ENCODE peak calls at places on chromosomes 2 and 18, in ten cellular contexts. S is bronchial epithelial cell; V is AML-193; E is activated effector memory CD4-positive, alpha-beta T cell treated with Interleukin-2 at 50 U/mL for 16 hours; G is HT1080; X is amniotic stem cell; L is GM20000; K is fibroblast of gingiva; O is CD4-positive, CD25-positive, alpha-beta regulatory T cell; F is NAMALWA. Q is an unnamed sample.

GRCh38 chr18:3426074-3426473 is 23.9 kb upstream of the TGIF1 start:
- DNase-seq in S (no peak), V (no peak), E (no peak), G (no peak), X (no peak), L (no peak), K (no peak), O (no peak), F (no peak), Q (no peak)

GRCh38 chr2:137050949-137051348 is 285.6 kb downstream of the THSD7B start:
- DNase-seq in S (peak; percentile 31), V (no peak), E (no peak), G (no peak), X (no peak), L (no peak), K (no peak), O (no peak), F (peak; percentile 27), Q (no peak)

GRCh38 chr2:214127178-214127970 is 283.5 kb upstream of the VWC2L start:
- DNase-seq in S (peak; percentile 87), V (no peak), E (no peak), G (peak; percentile 37), X (no peak), L (no peak), K (peak; percentile 79), O (no peak), F (no peak), Q (no peak)

GRCh38 chr2:40797115-40797514 is 345.2 kb upstream of the SLC8A1 start:
- DNase-seq in S (peak; percentile 52), V (no peak), E (no peak), G (peak; percentile 44), X (peak; percentile 23), L (no peak), K (no peak), O (no peak), F (no peak), Q (no peak)

GRCh38 chr18:69795785-69796184 is 151.9 kb downstream of the CD226 start:
- DNase-seq in S (peak; percentile 1), V (no peak), E (no peak), G (peak; percentile 10), X (no peak), L (no peak), K (peak; percentile 35), O (no peak), F (no peak), Q (no peak)

GRCh38 chr2:189254268-189254883 is 74.8 kb upstream of the COL5A2 start:
- DNase-seq in S (peak; percentile 94), V (no peak), E (no peak), G (no peak), X (peak; percentile 16), L (no peak), K (peak; percentile 95), O (no peak), F (no peak), Q (no peak)

GRCh38 chr2:31207790-31208189 is 9.5 kb downstream of the CAPN14 start:
- DNase-seq in S (peak; percentile 17), V (no peak), E (no peak), G (no peak), X (no peak), L (peak; percentile 25), K (no peak), O (no peak), F (no peak), Q (no peak)

GRCh38 chr2:55025082-55025481 is 25.2 kb downstream of the RTN4 start:
- DNase-seq in S (no peak), V (no peak), E (no peak), G (no peak), X (no peak), L (no peak), K (no peak), O (no peak), F (peak; percentile 75), Q (no peak)

GRCh38 chr2:219416233-219416598 is 2.0 kb upstream of the DES start:
- DNase-seq in S (no peak), V (no peak), E (no peak), G (no peak), X (no peak), L (no peak), K (no peak), O (no peak), F (no peak), Q (no peak)

GRCh38 chr2:457792-458430 is 170.0 kb upstream of the ALKAL2 start:
- DNase-seq in S (no peak), V (no peak), E (no peak), G (peak; percentile 50), X (no peak), L (no peak), K (no peak), O (no peak), F (no peak), Q (no peak)

GRCh38 chr18:46289931-46290330 is 185.7 kb downstream of the HAUS1 start:
- DNase-seq in S (no peak), V (no peak), E (no peak), G (no peak), X (no peak), L (no peak), K (no peak), O (no peak), F (no peak), Q (no peak)

GRCh38 chr2:10412380-10412779 is 35.7 kb downstream of the ODC1 start:
- DNase-seq in S (peak; percentile 71), V (no peak), E (no peak), G (peak; percentile 70), X (no peak), L (peak; percentile 67), K (peak; percentile 25), O (no peak), F (peak; percentile 88), Q (no peak)

GRCh38 chr18:44564922-44565321 is 115.8 kb upstream of the SETBP1 start:
- DNase-seq in S (peak; percentile 70), V (no peak), E (no peak), G (peak; percentile 21), X (no peak), L (no peak), K (peak; percentile 72), O (no peak), F (no peak), Q (no peak)

GRCh38 chr18:9866627-9867453 is 18.9 kb upstream of the TXNDC2 start:
- DNase-seq in S (peak; percentile 49), V (no peak), E (no peak), G (no peak), X (no peak), L (no peak), K (no peak), O (no peak), F (no peak), Q (no peak)

GRCh38 chr2:29082804-29083495 is 8.6 kb upstream of the PCARE start:
- DNase-seq in S (no peak), V (no peak), E (no peak), G (no peak), X (no peak), L (peak; percentile 35), K (no peak), O (no peak), F (no peak), Q (no peak)

GRCh38 chr2:120509991-120510735 is 164.2 kb downstream of the INHBB start:
- DNase-seq in S (no peak), V (no peak), E (no peak), G (no peak), X (no peak), L (no peak), K (no peak), O (no peak), F (no peak), Q (no peak)

GRCh38 chr2:58558866-58559265 is 317.7 kb upstream of the FANCL start:
- DNase-seq in S (no peak), V (no peak), E (no peak), G (no peak), X (no peak), L (no peak), K (no peak), O (no peak), F (no peak), Q (no peak)

GRCh38 chr2:160096414-160096813 is 34.0 kb upstream of the PLA2R1 start:
- DNase-seq in S (peak; percentile 85), V (no peak), E (no peak), G (no peak), X (no peak), L (no peak), K (no peak), O (no peak), F (no peak), Q (no peak)

GRCh38 chr2:237687666-237688065 is 60.3 kb downstream of the LRRFIP1 start:
- DNase-seq in S (peak; percentile 99), V (peak; percentile 96), E (peak; percentile 79), G (peak; percentile 96), X (peak; percentile 97), L (peak; percentile 75), K (peak; percentile 99), O (peak; percentile 81), F (peak; percentile 67), Q (peak; percentile 96)

GRCh38 chr2:49914281-49914680 is 760.0 kb upstream of the FSHR start:
- DNase-seq in S (peak; percentile 87), V (no peak), E (no peak), G (peak; percentile 70), X (no peak), L (no peak), K (no peak), O (no peak), F (no peak), Q (no peak)

GRCh38 chr2:30455339-30455738 is 8.3 kb downstream of the LCLAT1 start:
- DNase-seq in S (no peak), V (no peak), E (no peak), G (no peak), X (no peak), L (no peak), K (no peak), O (no peak), F (no peak), Q (no peak)

GRCh38 chr2:239200646-239201530 is 199.9 kb downstream of the HDAC4 start:
- DNase-seq in S (no peak), V (no peak), E (no peak), G (no peak), X (no peak), L (no peak), K (no peak), O (no peak), F (no peak), Q (no peak)

GRCh38 chr2:28185153-28185552 is 207.5 kb upstream of the FOSL2 start:
- DNase-seq in S (peak; percentile 91), V (no peak), E (no peak), G (no peak), X (no peak), L (no peak), K (no peak), O (no peak), F (no peak), Q (no peak)

GRCh38 chr2:64157792-64158191 is 13.6 kb upstream of the PELI1 start:
- DNase-seq in S (peak; percentile 79), V (no peak), E (no peak), G (no peak), X (no peak), L (no peak), K (peak; percentile 31), O (no peak), F (no peak), Q (no peak)

GRCh38 chr2:1674766-1675397 is 69.4 kb downstream of the PXDN start:
- DNase-seq in S (no peak), V (no peak), E (no peak), G (no peak), X (no peak), L (no peak), K (no peak), O (no peak), F (no peak), Q (no peak)

GRCh38 chr2:219987830-219988229 is 360.4 kb downstream of the SLC4A3 start:
- DNase-seq in S (peak; percentile 99), V (no peak), E (no peak), G (peak; percentile 83), X (no peak), L (no peak), K (peak; percentile 77), O (no peak), F (no peak), Q (no peak)

GRCh38 chr2:9655441-9656269 is 24.9 kb upstream of the YWHAQ start:
- DNase-seq in S (no peak), V (no peak), E (no peak), G (peak; percentile 98), X (peak; percentile 87), L (peak; percentile 47), K (no peak), O (no peak), F (no peak), Q (peak; percentile 63)

GRCh38 chr2:86274918-86275275 is 62.5 kb downstream of the REEP1 start:
- DNase-seq in S (no peak), V (no peak), E (no peak), G (peak; percentile 43), X (no peak), L (peak; percentile 42), K (no peak), O (no peak), F (no peak), Q (no peak)

Q was measured in CD4-positive, alpha-beta memory T cell.